ENCODE peak calls at places on chromosome 18, in nine cellular contexts. Z, E, X, C, Y, A, F, T and M are unnamed samples.
A peak's percentile ranks its signal among the peaks of the same experiment; 100 is the strongest.

GRCh38 chr18:28854964-28855363 is 678.0 kb upstream of the CDH2 start:
- DNase-seq in E (no peak), Y (no peak), X (no peak), Z (no peak), C (no peak), A (no peak), T (no peak), F (peak; percentile 11), M (peak; percentile 33)

GRCh38 chr18:67864677-67865340 is 348.3 kb upstream of the DSEL start:
- DNase-seq in E (no peak), F (peak; percentile 49), Z (no peak), X (no peak), Y (no peak), A (no peak), T (peak; percentile 19), C (no peak), M (no peak)

GRCh38 chr18:35580748-35581534 is 599 bp upstream of the GALNT1 start:
- DNase-seq in A (no peak), T (peak; percentile 56), X (peak; percentile 55), C (peak; percentile 38), Y (peak; percentile 60), Z (peak; percentile 43), F (peak; percentile 85), E (peak; percentile 62), M (peak; percentile 56)

GRCh38 chr18:13629841-13630747 is 96.3 kb downstream of the FAM210A start:
- DNase-seq in C (peak; percentile 47), A (peak; percentile 61), F (peak; percentile 90), Z (peak; percentile 52), E (peak; percentile 61), T (peak; percentile 55), X (peak; percentile 58), Y (peak; percentile 69), M (peak; percentile 80)

GRCh38 chr18:45054595-45054994 is 373.9 kb downstream of the SETBP1 start:
- DNase-seq in E (no peak), C (no peak), X (no peak), F (no peak), A (no peak), T (no peak), Y (no peak), Z (no peak), M (no peak)

GRCh38 chr18:43312891-43313290 is 35.6 kb upstream of the SYT4 start:
- DNase-seq in C (no peak), Z (no peak), A (no peak), E (no peak), F (peak; percentile 2), Y (no peak), T (no peak), X (no peak), M (no peak)

GRCh38 chr18:59961086-59961485 is 61.3 kb downstream of the PMAIP1 start:
- DNase-seq in X (no peak), T (no peak), E (no peak), F (no peak), Z (no peak), C (peak; percentile 64), A (no peak), Y (no peak), M (no peak)

GRCh38 chr18:32930695-32931301 is 158.0 kb upstream of the KLHL14 start:
- DNase-seq in T (peak; percentile 74), Y (no peak), X (peak; percentile 55), A (peak; percentile 6), F (peak; percentile 10), Z (no peak), E (no peak), C (peak; percentile 69), M (peak; percentile 71)

GRCh38 chr18:74534150-74534969 is at the start of gene CNDP1:
- DNase-seq in F (no peak), Z (peak; percentile 68), C (no peak), X (no peak), A (no peak), T (no peak), Y (peak; percentile 81), E (no peak), M (no peak)

GRCh38 chr18:10792181-10792580 is 266.4 kb downstream of the NAPG start:
- DNase-seq in Z (no peak), X (no peak), C (no peak), E (no peak), F (no peak), Y (no peak), A (no peak), T (peak; percentile 19), M (no peak)

GRCh38 chr18:43596106-43596712 is 318.9 kb upstream of the SYT4 start:
- DNase-seq in Y (no peak), F (peak; percentile 29), A (peak; percentile 5), T (peak; percentile 54), C (peak; percentile 16), X (peak; percentile 37), E (no peak), Z (no peak), M (peak; percentile 70)

GRCh38 chr18:2390158-2390557 is 181.1 kb downstream of the METTL4 start:
- DNase-seq in C (no peak), A (no peak), Y (no peak), X (no peak), T (peak; percentile 12), E (no peak), F (no peak), Z (no peak), M (no peak)

GRCh38 chr18:34212511-34212910 is 12.2 kb downstream of the NOL4 start:
- DNase-seq in T (no peak), Y (no peak), C (no peak), Z (no peak), X (no peak), E (no peak), F (no peak), A (no peak), M (no peak)

GRCh38 chr18:31450409-31450808 is 2.9 kb downstream of the DSG3 start:
- DNase-seq in E (no peak), F (no peak), T (no peak), Y (no peak), C (no peak), A (no peak), Z (no peak), X (no peak), M (no peak)